ENCODE peak calls at places on chromosomes 3 and 15, in seven cellular contexts. One of them, this sample, is unnamed. For H3K4me1, the result is how much of the 10 kb centered on the place peaks cover.

GRCh38 chr3:23648965-23649328 is 156.8 kb upstream of the UBE2E1 start:
- DNase-seq in heart left ventricle: no peak
- DNase-seq in kidney: no peak
- DNase-seq in H9: no peak
- DNase-seq in tibial artery: no peak
- DNase-seq in GM23248: no peak
- DNase-seq in left lung: no peak
- DNase-seq in this sample: no peak

GRCh38 chr3:105368575-105369500 is 2.1 kb downstream of the ALCAM start:
- DNase-seq in heart left ventricle: peak
- DNase-seq in kidney: peak
- DNase-seq in H9: peak
- DNase-seq in tibial artery: peak
- DNase-seq in GM23248: peak
- DNase-seq in left lung: peak
- DNase-seq in this sample: peak

GRCh38 chr15:71093089-71094024 is 21.9 kb upstream of the THSD4 start:
- DNase-seq in heart left ventricle: no peak
- DNase-seq in kidney: no peak
- DNase-seq in H9: no peak
- DNase-seq in tibial artery: no peak
- DNase-seq in GM23248: peak
- DNase-seq in left lung: peak
- DNase-seq in this sample: no peak

GRCh38 chr3:194989251-194989650 is 281.7 kb downstream of the XXYLT1 start:
- DNase-seq in heart left ventricle: no peak
- DNase-seq in kidney: no peak
- DNase-seq in H9: no peak
- DNase-seq in tibial artery: peak
- DNase-seq in GM23248: peak
- DNase-seq in left lung: no peak
- DNase-seq in this sample: no peak

GRCh38 chr15:29102911-29103824 is 166.5 kb downstream of the NSMCE3 start:
- DNase-seq in heart left ventricle: peak
- DNase-seq in kidney: peak
- DNase-seq in H9: no peak
- DNase-seq in tibial artery: no peak
- DNase-seq in GM23248: peak
- DNase-seq in left lung: peak
- DNase-seq in this sample: no peak

GRCh38 chr3:184712579-184713355 is 903 bp upstream of the MAGEF1 start:
- DNase-seq in heart left ventricle: no peak
- DNase-seq in kidney: no peak
- DNase-seq in H9: no peak
- DNase-seq in tibial artery: no peak
- DNase-seq in GM23248: peak
- DNase-seq in left lung: no peak
- DNase-seq in this sample: no peak

GRCh38 chr3:10532939-10533730 is 27.7 kb upstream of the ATP2B2 start:
- DNase-seq in heart left ventricle: no peak
- DNase-seq in kidney: no peak
- DNase-seq in H9: peak
- DNase-seq in tibial artery: no peak
- DNase-seq in GM23248: no peak
- DNase-seq in left lung: no peak
- DNase-seq in this sample: no peak

GRCh38 chr3:110598847-110599490 is 472.6 kb upstream of the NECTIN3 start:
- DNase-seq in heart left ventricle: no peak
- DNase-seq in kidney: no peak
- DNase-seq in H9: no peak
- DNase-seq in tibial artery: no peak
- DNase-seq in GM23248: peak
- DNase-seq in left lung: no peak
- DNase-seq in this sample: no peak

GRCh38 chr15:78917888-78918287 is 27.0 kb downstream of the CTSH start:
- DNase-seq in heart left ventricle: no peak
- DNase-seq in kidney: no peak
- DNase-seq in H9: no peak
- DNase-seq in tibial artery: no peak
- DNase-seq in GM23248: no peak
- DNase-seq in left lung: no peak
- DNase-seq in this sample: no peak

GRCh38 chr15:99439524-99439835 is 126.3 kb upstream of the MEF2A start:
- DNase-seq in heart left ventricle: no peak
- DNase-seq in kidney: peak
- DNase-seq in H9: no peak
- DNase-seq in tibial artery: peak
- DNase-seq in GM23248: no peak
- DNase-seq in left lung: peak
- DNase-seq in this sample: no peak

GRCh38 chr3:123791898-123792297 is 92.2 kb downstream of the MYLK start:
- DNase-seq in heart left ventricle: no peak
- DNase-seq in kidney: no peak
- DNase-seq in H9: no peak
- DNase-seq in tibial artery: no peak
- DNase-seq in GM23248: peak
- DNase-seq in left lung: no peak
- DNase-seq in this sample: no peak

GRCh38 chr3:65963787-65964707 is 74.7 kb downstream of the MAGI1 start:
- DNase-seq in heart left ventricle: no peak
- DNase-seq in kidney: no peak
- DNase-seq in H9: no peak
- DNase-seq in tibial artery: no peak
- DNase-seq in GM23248: peak
- DNase-seq in left lung: no peak
- DNase-seq in this sample: no peak

GRCh38 chr3:157618075-157618760 is 115.0 kb upstream of the VEPH1 start:
- DNase-seq in heart left ventricle: no peak
- DNase-seq in kidney: no peak
- DNase-seq in H9: no peak
- DNase-seq in tibial artery: no peak
- DNase-seq in GM23248: peak
- DNase-seq in left lung: no peak
- DNase-seq in this sample: peak

GRCh38 chr15:36218322-36218721 is 361.1 kb upstream of the CDIN1 start:
- DNase-seq in heart left ventricle: no peak
- DNase-seq in kidney: no peak
- DNase-seq in H9: no peak
- DNase-seq in tibial artery: no peak
- DNase-seq in GM23248: no peak
- DNase-seq in left lung: no peak
- DNase-seq in this sample: no peak

GRCh38 chr3:124965413-124965812 is 30.9 kb upstream of the MUC13 start:
- DNase-seq in heart left ventricle: no peak
- DNase-seq in kidney: no peak
- DNase-seq in H9: no peak
- DNase-seq in tibial artery: no peak
- DNase-seq in GM23248: no peak
- DNase-seq in left lung: no peak
- DNase-seq in this sample: no peak

GRCh38 chr15:39538936-39539335 is 41.9 kb upstream of the THBS1 start:
- DNase-seq in heart left ventricle: no peak
- DNase-seq in kidney: no peak
- DNase-seq in H9: no peak
- DNase-seq in tibial artery: no peak
- DNase-seq in GM23248: no peak
- DNase-seq in left lung: no peak
- DNase-seq in this sample: no peak

GRCh38 chr3:105867690-105868449 is 942 bp downstream of the CBLB start:
- DNase-seq in heart left ventricle: no peak
- DNase-seq in kidney: no peak
- DNase-seq in H9: no peak
- DNase-seq in tibial artery: no peak
- DNase-seq in GM23248: peak
- DNase-seq in left lung: no peak
- DNase-seq in this sample: no peak

GRCh38 chr3:53293867-53294266 is 38.0 kb upstream of the TKT start:
- DNase-seq in heart left ventricle: no peak
- DNase-seq in kidney: no peak
- DNase-seq in H9: no peak
- DNase-seq in tibial artery: no peak
- DNase-seq in GM23248: no peak
- DNase-seq in left lung: no peak
- DNase-seq in this sample: no peak

GRCh38 chr3:53295410-53295809 is 39.6 kb upstream of the TKT start:
- DNase-seq in heart left ventricle: no peak
- DNase-seq in kidney: no peak
- DNase-seq in H9: no peak
- DNase-seq in tibial artery: no peak
- DNase-seq in GM23248: no peak
- DNase-seq in left lung: no peak
- DNase-seq in this sample: no peak
- H3K4me1 ChIP-seq in heart left ventricle: under half
- H3K4me1 ChIP-seq in kidney: under half
- H3K4me1 ChIP-seq in H9: under half
- H3K4me1 ChIP-seq in tibial artery: under half
- H3K4me1 ChIP-seq in GM23248: under half
- H3K4me1 ChIP-seq in left lung: under half
- H3K4me1 ChIP-seq in this sample: under half

GRCh38 chr15:67094001-67094826 is 28.8 kb downstream of the SMAD3 start:
- DNase-seq in heart left ventricle: no peak
- DNase-seq in kidney: no peak
- DNase-seq in H9: no peak
- DNase-seq in tibial artery: no peak
- DNase-seq in GM23248: no peak
- DNase-seq in left lung: no peak
- DNase-seq in this sample: no peak

GRCh38 chr15:67091966-67092677 is 26.7 kb downstream of the SMAD3 start:
- DNase-seq in heart left ventricle: no peak
- DNase-seq in kidney: no peak
- DNase-seq in H9: no peak
- DNase-seq in tibial artery: no peak
- DNase-seq in GM23248: no peak
- DNase-seq in left lung: no peak
- DNase-seq in this sample: no peak

GRCh38 chr15:67091073-67091965 is 25.9 kb downstream of the SMAD3 start:
- DNase-seq in heart left ventricle: peak
- DNase-seq in kidney: peak
- DNase-seq in H9: no peak
- DNase-seq in tibial artery: no peak
- DNase-seq in GM23248: peak
- DNase-seq in left lung: peak
- DNase-seq in this sample: peak

GRCh38 chr15:67093146-67093874 is 27.9 kb downstream of the SMAD3 start:
- DNase-seq in heart left ventricle: no peak
- DNase-seq in kidney: no peak
- DNase-seq in H9: no peak
- DNase-seq in tibial artery: no peak
- DNase-seq in GM23248: no peak
- DNase-seq in left lung: peak
- DNase-seq in this sample: no peak

GRCh38 chr15:67092726-67093125 is 27.3 kb downstream of the SMAD3 start:
- DNase-seq in heart left ventricle: no peak
- DNase-seq in kidney: no peak
- DNase-seq in H9: no peak
- DNase-seq in tibial artery: no peak
- DNase-seq in GM23248: no peak
- DNase-seq in left lung: no peak
- DNase-seq in this sample: no peak
- H3K4me1 ChIP-seq in heart left ventricle: under half
- H3K4me1 ChIP-seq in kidney: under half
- H3K4me1 ChIP-seq in H9: under half
- H3K4me1 ChIP-seq in tibial artery: under half
- H3K4me1 ChIP-seq in GM23248: under half
- H3K4me1 ChIP-seq in left lung: under half
- H3K4me1 ChIP-seq in this sample: half or more

GRCh38 chr15:73926191-73927002 is at the start of gene LOXL1:
- DNase-seq in heart left ventricle: peak
- DNase-seq in kidney: peak
- DNase-seq in H9: peak
- DNase-seq in tibial artery: peak
- DNase-seq in GM23248: peak
- DNase-seq in left lung: peak
- DNase-seq in this sample: no peak

GRCh38 chr15:73928971-73929627 is 2.8 kb downstream of the LOXL1 start:
- DNase-seq in heart left ventricle: peak
- DNase-seq in kidney: no peak
- DNase-seq in H9: no peak
- DNase-seq in tibial artery: peak
- DNase-seq in GM23248: peak
- DNase-seq in left lung: no peak
- DNase-seq in this sample: no peak

GRCh38 chr15:73928241-73928579 is 1.9 kb downstream of the LOXL1 start:
- DNase-seq in heart left ventricle: peak
- DNase-seq in kidney: no peak
- DNase-seq in H9: no peak
- DNase-seq in tibial artery: peak
- DNase-seq in GM23248: no peak
- DNase-seq in left lung: no peak
- DNase-seq in this sample: no peak

GRCh38 chr15:73927476-73928240 is 1.4 kb downstream of the LOXL1 start:
- DNase-seq in heart left ventricle: peak
- DNase-seq in kidney: peak
- DNase-seq in H9: peak
- DNase-seq in tibial artery: peak
- DNase-seq in GM23248: peak
- DNase-seq in left lung: peak
- DNase-seq in this sample: peak

GRCh38 chr15:73927003-73927475 is 777 bp downstream of the LOXL1 start:
- DNase-seq in heart left ventricle: peak
- DNase-seq in kidney: peak
- DNase-seq in H9: peak
- DNase-seq in tibial artery: peak
- DNase-seq in GM23248: peak
- DNase-seq in left lung: peak
- DNase-seq in this sample: no peak
- H3K4me1 ChIP-seq in heart left ventricle: under half
- H3K4me1 ChIP-seq in kidney: under half
- H3K4me1 ChIP-seq in H9: under half
- H3K4me1 ChIP-seq in tibial artery: half or more
- H3K4me1 ChIP-seq in GM23248: half or more
- H3K4me1 ChIP-seq in left lung: under half
- H3K4me1 ChIP-seq in this sample: under half

GRCh38 chr3:52290596-52291507 is 3.2 kb downstream of the GLYCTK start:
- DNase-seq in heart left ventricle: no peak
- DNase-seq in kidney: peak
- DNase-seq in H9: no peak
- DNase-seq in tibial artery: peak
- DNase-seq in GM23248: no peak
- DNase-seq in left lung: peak
- DNase-seq in this sample: no peak

GRCh38 chr3:52293491-52294319 is 6.1 kb downstream of the GLYCTK start:
- DNase-seq in heart left ventricle: no peak
- DNase-seq in kidney: peak
- DNase-seq in H9: no peak
- DNase-seq in tibial artery: no peak
- DNase-seq in GM23248: no peak
- DNase-seq in left lung: peak
- DNase-seq in this sample: no peak

GRCh38 chr3:52292247-52293065 is 4.8 kb downstream of the GLYCTK start:
- DNase-seq in heart left ventricle: no peak
- DNase-seq in kidney: peak
- DNase-seq in H9: no peak
- DNase-seq in tibial artery: no peak
- DNase-seq in GM23248: no peak
- DNase-seq in left lung: peak
- DNase-seq in this sample: no peak

GRCh38 chr3:52289747-52290595 is 2.3 kb downstream of the GLYCTK start:
- DNase-seq in heart left ventricle: no peak
- DNase-seq in kidney: peak
- DNase-seq in H9: no peak
- DNase-seq in tibial artery: peak
- DNase-seq in GM23248: no peak
- DNase-seq in left lung: peak
- DNase-seq in this sample: no peak

GRCh38 chr3:52291508-52292181 is 4.0 kb downstream of the GLYCTK start:
- DNase-seq in heart left ventricle: no peak
- DNase-seq in kidney: peak
- DNase-seq in H9: no peak
- DNase-seq in tibial artery: no peak
- DNase-seq in GM23248: peak
- DNase-seq in left lung: peak
- DNase-seq in this sample: peak
- H3K4me1 ChIP-seq in heart left ventricle: under half
- H3K4me1 ChIP-seq in kidney: under half
- H3K4me1 ChIP-seq in H9: under half
- H3K4me1 ChIP-seq in tibial artery: under half
- H3K4me1 ChIP-seq in GM23248: under half
- H3K4me1 ChIP-seq in left lung: under half
- H3K4me1 ChIP-seq in this sample: under half

This sample was measured in CD8-positive, alpha-beta memory T cell.